ENCODE peak calls at places on chromosomes 5 and 9, in five cellular contexts. One of them, this sample, is unnamed.

GRCh38 chr5:9733456-9733855 is 103.3 kb upstream of the TAS2R1 start:
- DNase-seq in hepatocyte: no peak
- DNase-seq in fibroblast of lung: peak
- DNase-seq in PC-3: no peak
- DNase-seq in A673: no peak
- DNase-seq in this sample: no peak

GRCh38 chr9:134067904-134068741 is at the start of gene BRD3:
- DNase-seq in hepatocyte: peak
- DNase-seq in fibroblast of lung: peak
- DNase-seq in PC-3: peak
- DNase-seq in A673: peak
- DNase-seq in this sample: peak

GRCh38 chr5:43207601-43208000 is 15.6 kb downstream of the NIM1K start:
- DNase-seq in hepatocyte: no peak
- DNase-seq in fibroblast of lung: peak
- DNase-seq in PC-3: peak
- DNase-seq in A673: no peak
- DNase-seq in this sample: no peak

GRCh38 chr9:107703651-107704050 is 214.1 kb upstream of the KLF4 start:
- DNase-seq in hepatocyte: peak
- DNase-seq in fibroblast of lung: no peak
- DNase-seq in PC-3: no peak
- DNase-seq in A673: no peak
- DNase-seq in this sample: no peak

GRCh38 chr9:131874447-131874846 is 134.6 kb upstream of the RAPGEF1 start:
- DNase-seq in hepatocyte: no peak
- DNase-seq in fibroblast of lung: no peak
- DNase-seq in PC-3: no peak
- DNase-seq in A673: no peak
- DNase-seq in this sample: no peak

GRCh38 chr5:66519626-66520025 is 76.6 kb upstream of the MAST4 start:
- DNase-seq in hepatocyte: no peak
- DNase-seq in fibroblast of lung: no peak
- DNase-seq in PC-3: no peak
- DNase-seq in A673: no peak
- DNase-seq in this sample: no peak

GRCh38 chr5:61674403-61674802 is 342.3 kb downstream of the ZSWIM6 start:
- DNase-seq in hepatocyte: no peak
- DNase-seq in fibroblast of lung: no peak
- DNase-seq in PC-3: no peak
- DNase-seq in A673: no peak
- DNase-seq in this sample: no peak

GRCh38 chr5:138706655-138707480 is 46.4 kb upstream of the CTNNA1 start:
- DNase-seq in hepatocyte: peak
- DNase-seq in fibroblast of lung: peak
- DNase-seq in PC-3: peak
- DNase-seq in A673: no peak
- DNase-seq in this sample: peak

GRCh38 chr5:171845857-171846785 is 60.5 kb downstream of the SMIM23 start:
- DNase-seq in hepatocyte: peak
- DNase-seq in fibroblast of lung: peak
- DNase-seq in PC-3: peak
- DNase-seq in A673: no peak
- DNase-seq in this sample: no peak

GRCh38 chr9:17813798-17814197 is 234.9 kb downstream of the SH3GL2 start:
- DNase-seq in hepatocyte: no peak
- DNase-seq in fibroblast of lung: no peak
- DNase-seq in PC-3: no peak
- DNase-seq in A673: no peak
- DNase-seq in this sample: no peak

GRCh38 chr9:8447618-8448017 is 648.0 kb upstream of the DMAC1 start:
- DNase-seq in hepatocyte: no peak
- DNase-seq in fibroblast of lung: no peak
- DNase-seq in PC-3: no peak
- DNase-seq in A673: no peak
- DNase-seq in this sample: no peak

GRCh38 chr9:81211741-81212140 is 477.6 kb downstream of the TLE1 start:
- DNase-seq in hepatocyte: no peak
- DNase-seq in fibroblast of lung: no peak
- DNase-seq in PC-3: no peak
- DNase-seq in A673: no peak
- DNase-seq in this sample: no peak

GRCh38 chr5:132257131-132258101 is at the start of gene PDLIM4:
- DNase-seq in hepatocyte: peak
- DNase-seq in fibroblast of lung: peak
- DNase-seq in PC-3: no peak
- DNase-seq in A673: peak
- DNase-seq in this sample: peak

GRCh38 chr9:18274693-18275092 is 199.3 kb upstream of the ADAMTSL1 start:
- DNase-seq in hepatocyte: no peak
- DNase-seq in fibroblast of lung: peak
- DNase-seq in PC-3: peak
- DNase-seq in A673: peak
- DNase-seq in this sample: peak

GRCh38 chr5:43564289-43564850 is 7.5 kb upstream of the PAIP1 start:
- DNase-seq in hepatocyte: no peak
- DNase-seq in fibroblast of lung: no peak
- DNase-seq in PC-3: no peak
- DNase-seq in A673: no peak
- DNase-seq in this sample: no peak

GRCh38 chr9:72363908-72364678 is 915 bp downstream of the ZFAND5 start:
- DNase-seq in hepatocyte: peak
- DNase-seq in fibroblast of lung: peak
- DNase-seq in PC-3: peak
- DNase-seq in A673: peak
- DNase-seq in this sample: peak

GRCh38 chr5:141965071-141965470 is 3.8 kb upstream of the RNF14 start:
- DNase-seq in hepatocyte: no peak
- DNase-seq in fibroblast of lung: no peak
- DNase-seq in PC-3: no peak
- DNase-seq in A673: no peak
- DNase-seq in this sample: no peak

GRCh38 chr5:62922191-62922590 is 343.6 kb downstream of the LRRC70 start:
- DNase-seq in hepatocyte: no peak
- DNase-seq in fibroblast of lung: no peak
- DNase-seq in PC-3: no peak
- DNase-seq in A673: no peak
- DNase-seq in this sample: no peak

GRCh38 chr5:68661237-68661636 is 432.6 kb upstream of the SLC30A5 start:
- DNase-seq in hepatocyte: peak
- DNase-seq in fibroblast of lung: peak
- DNase-seq in PC-3: peak
- DNase-seq in A673: peak
- DNase-seq in this sample: no peak

GRCh38 chr5:6222899-6223298 is 155.4 kb downstream of the MED10 start:
- DNase-seq in hepatocyte: no peak
- DNase-seq in fibroblast of lung: no peak
- DNase-seq in PC-3: no peak
- DNase-seq in A673: no peak
- DNase-seq in this sample: no peak

GRCh38 chr5:9125852-9126251 is 420.0 kb downstream of the SEMA5A start:
- DNase-seq in hepatocyte: no peak
- DNase-seq in fibroblast of lung: no peak
- DNase-seq in PC-3: no peak
- DNase-seq in A673: no peak
- DNase-seq in this sample: no peak

GRCh38 chr9:121985792-121986494 is 107.2 kb downstream of the TTLL11 start:
- DNase-seq in hepatocyte: no peak
- DNase-seq in fibroblast of lung: no peak
- DNase-seq in PC-3: no peak
- DNase-seq in A673: no peak
- DNase-seq in this sample: no peak

GRCh38 chr9:127935765-127936221 is 1.9 kb downstream of the DPM2 start:
- DNase-seq in hepatocyte: no peak
- DNase-seq in fibroblast of lung: no peak
- DNase-seq in PC-3: no peak
- DNase-seq in A673: no peak
- DNase-seq in this sample: no peak

GRCh38 chr9:94984891-94985476 is 258.5 kb downstream of the AOPEP start:
- DNase-seq in hepatocyte: no peak
- DNase-seq in fibroblast of lung: no peak
- DNase-seq in PC-3: no peak
- DNase-seq in A673: no peak
- DNase-seq in this sample: no peak

GRCh38 chr5:51375084-51375483 is 8.2 kb upstream of the ISL1 start:
- DNase-seq in hepatocyte: no peak
- DNase-seq in fibroblast of lung: no peak
- DNase-seq in PC-3: no peak
- DNase-seq in A673: no peak
- DNase-seq in this sample: no peak

GRCh38 chr5:51371052-51371451 is 12.2 kb upstream of the ISL1 start:
- DNase-seq in hepatocyte: no peak
- DNase-seq in fibroblast of lung: no peak
- DNase-seq in PC-3: no peak
- DNase-seq in A673: no peak
- DNase-seq in this sample: no peak

GRCh38 chr5:51376504-51376903 is 6.7 kb upstream of the ISL1 start:
- DNase-seq in hepatocyte: no peak
- DNase-seq in fibroblast of lung: no peak
- DNase-seq in PC-3: no peak
- DNase-seq in A673: no peak
- DNase-seq in this sample: no peak

GRCh38 chr5:51377151-51378060 is 5.8 kb upstream of the ISL1 start:
- DNase-seq in hepatocyte: no peak
- DNase-seq in fibroblast of lung: no peak
- DNase-seq in PC-3: no peak
- DNase-seq in A673: no peak
- DNase-seq in this sample: no peak

GRCh38 chr5:51373880-51374523 is 9.2 kb upstream of the ISL1 start:
- DNase-seq in hepatocyte: no peak
- DNase-seq in fibroblast of lung: no peak
- DNase-seq in PC-3: no peak
- DNase-seq in A673: peak
- DNase-seq in this sample: no peak
- TF ChIP-seq EZH2 in hepatocyte: no peak
- TF ChIP-seq EZH2 in fibroblast of lung: no peak
- TF ChIP-seq EZH2 in PC-3: no peak
- TF ChIP-seq EZH2 in A673: no peak
- TF ChIP-seq EZH2 in this sample: no peak

DNA sequence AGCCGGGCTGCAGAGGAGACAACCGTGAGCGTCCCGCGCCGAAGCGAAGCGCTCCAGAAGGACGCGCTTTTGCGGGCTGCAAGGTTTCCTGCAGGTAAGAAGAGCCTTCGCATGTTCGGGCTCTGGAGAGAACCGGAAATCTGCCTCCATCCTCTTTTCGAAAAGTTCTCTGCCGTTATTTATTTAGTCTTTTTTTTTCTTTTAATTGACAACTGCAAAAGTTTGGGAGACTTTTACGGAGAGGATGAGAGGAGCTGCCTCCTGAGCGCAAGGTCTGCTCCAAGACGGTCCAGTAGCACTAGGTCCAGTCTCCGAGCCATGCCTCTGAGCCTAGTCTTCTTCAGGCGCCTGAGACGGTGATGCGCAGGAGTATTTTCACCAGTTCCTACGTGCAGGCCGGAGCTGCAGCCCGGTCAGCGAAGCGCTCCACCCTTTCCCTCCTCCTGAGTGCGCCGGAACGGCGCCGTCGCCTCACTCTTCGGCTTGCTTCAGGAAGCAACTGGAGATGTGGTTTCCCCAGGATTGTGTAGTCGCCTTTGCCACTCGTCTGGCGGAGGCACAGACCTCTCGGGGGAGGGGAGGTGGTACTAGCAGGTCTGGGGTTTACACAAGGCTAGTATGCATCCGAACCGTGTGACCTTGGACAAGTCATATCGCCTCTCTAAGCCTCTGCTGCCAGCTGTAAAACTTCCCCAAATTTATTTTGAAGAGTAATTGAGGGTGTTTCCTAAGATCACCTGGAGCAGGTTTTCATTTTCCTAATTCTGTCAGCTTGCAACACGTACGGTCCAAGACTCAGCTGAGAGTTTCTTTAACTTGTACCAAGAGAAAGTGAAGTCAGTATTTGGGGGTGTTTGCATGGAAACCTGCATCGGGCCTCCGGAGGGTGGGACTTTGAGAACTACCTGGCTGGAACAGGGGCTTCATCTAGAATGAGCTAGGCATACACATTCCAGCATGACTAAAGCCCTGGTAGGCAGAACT is 4.5 kb downstream of the POU4F3 start:
- DNase-seq in hepatocyte: no peak
- DNase-seq in fibroblast of lung: no peak
- DNase-seq in PC-3: no peak
- DNase-seq in A673: no peak
- DNase-seq in this sample: no peak
- TF ChIP-seq EZH2 in hepatocyte: peak
- TF ChIP-seq EZH2 in fibroblast of lung: peak
- TF ChIP-seq EZH2 in PC-3: no peak
- TF ChIP-seq EZH2 in A673: peak
- TF ChIP-seq EZH2 in this sample: peak

GRCh38 chr9:12958279-12958678 is 183.5 kb downstream of the LURAP1L start:
- DNase-seq in hepatocyte: no peak
- DNase-seq in fibroblast of lung: no peak
- DNase-seq in PC-3: no peak
- DNase-seq in A673: no peak
- DNase-seq in this sample: no peak

GRCh38 chr9:12963537-12963936 is 188.7 kb downstream of the LURAP1L start:
- DNase-seq in hepatocyte: no peak
- DNase-seq in fibroblast of lung: no peak
- DNase-seq in PC-3: no peak
- DNase-seq in A673: no peak
- DNase-seq in this sample: no peak

GRCh38 chr9:12958708-12959107 is 183.9 kb downstream of the LURAP1L start:
- DNase-seq in hepatocyte: no peak
- DNase-seq in fibroblast of lung: no peak
- DNase-seq in PC-3: no peak
- DNase-seq in A673: no peak
- DNase-seq in this sample: no peak

GRCh38 chr9:12964271-12964670 is 189.5 kb downstream of the LURAP1L start:
- DNase-seq in hepatocyte: no peak
- DNase-seq in fibroblast of lung: no peak
- DNase-seq in PC-3: no peak
- DNase-seq in A673: no peak
- DNase-seq in this sample: no peak

GRCh38 chr9:12961276-12961809 is 186.5 kb downstream of the LURAP1L start:
- DNase-seq in hepatocyte: no peak
- DNase-seq in fibroblast of lung: peak
- DNase-seq in PC-3: peak
- DNase-seq in A673: no peak
- DNase-seq in this sample: no peak
- TF ChIP-seq EZH2 in hepatocyte: no peak
- TF ChIP-seq EZH2 in fibroblast of lung: no peak
- TF ChIP-seq EZH2 in PC-3: no peak
- TF ChIP-seq EZH2 in A673: no peak
- TF ChIP-seq EZH2 in this sample: no peak

GRCh38 chr5:93579561-93580386 is 1.2 kb downstream of the NR2F1-AS1 start:
- DNase-seq in hepatocyte: no peak
- DNase-seq in fibroblast of lung: peak
- DNase-seq in PC-3: peak
- DNase-seq in A673: peak
- DNase-seq in this sample: peak

GRCh38 chr5:93576994-93577575 is 3.9 kb downstream of the NR2F1-AS1 start:
- DNase-seq in hepatocyte: no peak
- DNase-seq in fibroblast of lung: no peak
- DNase-seq in PC-3: no peak
- DNase-seq in A673: no peak
- DNase-seq in this sample: no peak

GRCh38 chr5:93578813-93579560 is 2.0 kb downstream of the NR2F1-AS1 start:
- DNase-seq in hepatocyte: no peak
- DNase-seq in fibroblast of lung: peak
- DNase-seq in PC-3: peak
- DNase-seq in A673: peak
- DNase-seq in this sample: peak

GRCh38 chr5:93577807-93578178 is 3.2 kb downstream of the NR2F1-AS1 start:
- DNase-seq in hepatocyte: no peak
- DNase-seq in fibroblast of lung: no peak
- DNase-seq in PC-3: no peak
- DNase-seq in A673: no peak
- DNase-seq in this sample: no peak

GRCh38 chr5:93578179-93578812 is 2.7 kb downstream of the NR2F1-AS1 start:
- DNase-seq in hepatocyte: no peak
- DNase-seq in fibroblast of lung: peak
- DNase-seq in PC-3: no peak
- DNase-seq in A673: no peak
- DNase-seq in this sample: no peak
- TF ChIP-seq EZH2 in hepatocyte: peak
- TF ChIP-seq EZH2 in fibroblast of lung: no peak
- TF ChIP-seq EZH2 in PC-3: no peak
- TF ChIP-seq EZH2 in A673: no peak
- TF ChIP-seq EZH2 in this sample: no peak